ENCODE peak calls at places on chromosomes 2 and 18, in five cellular contexts. J is substantia nigra; I is keratinocyte; X is CD4-positive, alpha-beta memory T cell; V is Panc1. T is an unnamed sample.

GRCh38 chr2:100786297-100786658 is 33.7 kb upstream of the NPAS2 start:
- DNase-seq in X (no peak), I (peak), V (no peak), J (no peak), T (no peak)

GRCh38 chr2:28420717-28421116 is 28.1 kb downstream of the FOSL2 start:
- DNase-seq in J (no peak), X (no peak), V (no peak), I (no peak), T (no peak)

GRCh38 chr2:215793747-215794595 is 219.4 kb downstream of the MREG start:
- DNase-seq in V (peak), I (peak), J (peak), X (no peak), T (no peak)

GRCh38 chr2:148645925-148646559 is 1.5 kb downstream of the EPC2 start:
- DNase-seq in I (no peak), X (peak), V (no peak), J (peak), T (peak)

GRCh38 chr2:1660656-1661650 is 83.4 kb downstream of the PXDN start:
- DNase-seq in V (no peak), J (no peak), X (no peak), I (no peak), T (no peak)

GRCh38 chr2:171180229-171180937 is 19.7 kb upstream of the TLK1 start:
- DNase-seq in X (no peak), V (no peak), J (no peak), I (no peak), T (no peak)

GRCh38 chr2:134445116-134445515 is 191.2 kb downstream of the MGAT5 start:
- DNase-seq in I (no peak), V (no peak), X (no peak), J (no peak), T (no peak)

GRCh38 chr2:241637233-241638062 is at the start of gene ATG4B:
- DNase-seq in V (peak), X (peak), I (no peak), J (peak), T (peak)

GRCh38 chr2:214587442-214587841 is 176.6 kb downstream of the VWC2L start:
- DNase-seq in V (no peak), I (no peak), X (no peak), J (no peak), T (no peak)

GRCh38 chr2:25381502-25381901 is 39.8 kb upstream of the DNMT3A start:
- DNase-seq in V (no peak), I (no peak), J (no peak), X (no peak), T (no peak)

GRCh38 chr2:79855264-79856006 is 342.6 kb downstream of the CTNNA2 start:
- DNase-seq in V (no peak), J (peak), X (no peak), I (no peak), T (no peak)

GRCh38 chr2:239329972-239330572 is 70.7 kb downstream of the HDAC4 start:
- DNase-seq in V (no peak), J (no peak), X (no peak), I (no peak), T (no peak)

GRCh38 chr2:147297820-147298219 is 547.0 kb upstream of the ACVR2A start:
- DNase-seq in V (no peak), X (peak), J (no peak), I (no peak), T (no peak)

GRCh38 chr18:61653823-61654551 is 238.8 kb downstream of the RNF152 start:
- DNase-seq in X (no peak), J (no peak), I (no peak), V (no peak), T (no peak)

GRCh38 chr2:132439703-132440398 is 23.2 kb downstream of the GPR39 start:
- DNase-seq in V (no peak), X (no peak), I (no peak), J (no peak), T (no peak)

GRCh38 chr2:218398437-218399390 is 954 bp upstream of the CTDSP1 start:
- DNase-seq in V (no peak), I (no peak), J (peak), X (peak), T (peak)

GRCh38 chr2:104236491-104236890 is 617.4 kb upstream of the POU3F3 start:
- DNase-seq in J (no peak), X (no peak), V (no peak), I (no peak), T (no peak)

GRCh38 chr2:235807347-235807746 is 313.5 kb downstream of the AGAP1 start:
- DNase-seq in V (no peak), J (peak), I (no peak), X (no peak), T (no peak)

GRCh38 chr2:218065239-218066006 is 3.6 kb upstream of the RUFY4 start:
- DNase-seq in J (no peak), I (no peak), X (no peak), V (no peak), T (no peak)

GRCh38 chr2:14778015-14778414 is 145.5 kb downstream of the LRATD1 start:
- DNase-seq in J (no peak), I (peak), V (no peak), X (no peak), T (no peak)

GRCh38 chr18:5628512-5629255 is 84.9 kb upstream of the EPB41L3 start:
- DNase-seq in J (no peak), X (no peak), I (no peak), V (no peak), T (peak)

GRCh38 chr2:106745468-106745867 is 140.5 kb downstream of the ST6GAL2 start:
- DNase-seq in X (no peak), J (no peak), I (no peak), V (no peak), T (no peak)

GRCh38 chr2:26464390-26465265 is 13.3 kb downstream of the OTOF start:
- DNase-seq in X (no peak), J (no peak), I (no peak), V (no peak), T (no peak)

GRCh38 chr2:26016012-26016742 is 17.7 kb upstream of the RAB10 start:
- DNase-seq in I (no peak), V (no peak), J (no peak), X (no peak), T (no peak)

GRCh38 chr2:99101697-99102096 is 39.8 kb upstream of the C2orf15 start:
- DNase-seq in X (no peak), J (no peak), V (no peak), I (no peak), T (no peak)

GRCh38 chr2:184906709-184907108 is 308.4 kb downstream of the ZNF804A start:
- DNase-seq in J (no peak), V (no peak), I (no peak), X (no peak), T (no peak)

GRCh38 chr2:233487748-233488345 is 78.7 kb downstream of the USP40 start:
- DNase-seq in J (no peak), V (no peak), I (no peak), X (no peak), T (no peak)

GRCh38 chr2:233490831-233491230 is 75.8 kb downstream of the USP40 start:
- DNase-seq in J (no peak), V (no peak), X (no peak), I (no peak), T (no peak)

GRCh38 chr2:233491326-233491725 is 75.3 kb downstream of the USP40 start:
- DNase-seq in X (no peak), J (no peak), I (no peak), V (no peak), T (no peak)

GRCh38 chr2:233489143-233489542 is 77.4 kb downstream of the USP40 start:
- DNase-seq in I (no peak), J (no peak), V (no peak), X (no peak), T (no peak)

GRCh38 chr2:233489666-233490065 is 76.9 kb downstream of the USP40 start:
- DNase-seq in J (peak), X (no peak), V (no peak), I (no peak), T (no peak)
- H3K27ac ChIP-seq in J (peak), X (no peak), V (peak), I (peak), T (no peak)

GRCh38 chr2:65300772-65301711 is 73.4 kb downstream of the ACTR2 start:
- DNase-seq in J (peak), I (no peak), X (peak), V (peak), T (no peak)

GRCh38 chr2:65298089-65298488 is 70.5 kb downstream of the ACTR2 start:
- DNase-seq in X (no peak), I (no peak), V (no peak), J (no peak), T (no peak)

GRCh38 chr2:65299246-65299645 is 71.6 kb downstream of the ACTR2 start:
- DNase-seq in I (no peak), X (no peak), V (peak), J (no peak), T (no peak)

GRCh38 chr2:65297544-65297943 is 69.9 kb downstream of the ACTR2 start:
- DNase-seq in X (no peak), I (no peak), V (no peak), J (no peak), T (no peak)

DNA sequence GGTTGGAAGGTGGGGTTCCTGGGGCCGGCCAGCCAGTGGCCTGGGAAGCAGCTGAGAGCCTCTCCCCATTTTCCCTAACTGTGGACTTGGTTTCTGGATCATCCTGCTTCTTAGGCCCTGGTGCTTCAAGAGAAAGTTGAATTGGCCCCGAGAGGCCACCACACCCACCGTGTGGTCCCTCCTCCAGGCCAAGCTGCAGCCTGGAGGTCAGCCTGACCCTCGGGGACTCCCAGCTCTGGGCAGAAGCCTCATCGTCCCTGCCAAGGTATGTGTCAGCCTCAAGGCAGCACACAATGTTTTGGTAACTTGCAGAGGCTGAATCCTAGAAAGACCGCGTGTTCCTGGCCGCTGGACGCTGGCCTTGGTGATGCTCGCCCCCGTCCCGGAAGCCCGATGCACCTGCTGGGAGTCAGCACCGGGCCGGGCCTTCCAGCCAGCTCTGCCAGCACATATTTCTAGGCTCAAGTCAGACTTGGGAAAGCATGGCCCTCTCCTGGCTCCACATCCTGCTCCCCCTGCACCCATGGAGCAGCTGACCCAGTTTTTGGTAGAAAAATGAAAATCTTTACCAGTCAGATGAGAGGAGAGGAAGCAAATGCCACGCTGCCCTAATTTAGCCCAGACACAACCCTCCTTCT is 72.6 kb downstream of the ACTR2 start:
- DNase-seq in V (no peak), X (no peak), I (no peak), J (peak), T (no peak)
- H3K27ac ChIP-seq in V (no peak), X (no peak), I (no peak), J (no peak), T (peak)

GRCh38 chr2:143686585-143687164 is 557.5 kb downstream of the ARHGAP15 start:
- DNase-seq in V (peak), I (no peak), X (peak), J (no peak), T (no peak)

GRCh38 chr2:143691136-143691535 is 561.9 kb downstream of the ARHGAP15 start:
- DNase-seq in V (no peak), I (no peak), X (no peak), J (no peak), T (no peak)

GRCh38 chr2:143688248-143688647 is 559.0 kb downstream of the ARHGAP15 start:
- DNase-seq in X (no peak), J (no peak), V (no peak), I (no peak), T (no peak)

GRCh38 chr2:143690204-143690603 is 561.0 kb downstream of the ARHGAP15 start:
- DNase-seq in J (no peak), V (no peak), I (no peak), X (no peak), T (no peak)

DNA sequence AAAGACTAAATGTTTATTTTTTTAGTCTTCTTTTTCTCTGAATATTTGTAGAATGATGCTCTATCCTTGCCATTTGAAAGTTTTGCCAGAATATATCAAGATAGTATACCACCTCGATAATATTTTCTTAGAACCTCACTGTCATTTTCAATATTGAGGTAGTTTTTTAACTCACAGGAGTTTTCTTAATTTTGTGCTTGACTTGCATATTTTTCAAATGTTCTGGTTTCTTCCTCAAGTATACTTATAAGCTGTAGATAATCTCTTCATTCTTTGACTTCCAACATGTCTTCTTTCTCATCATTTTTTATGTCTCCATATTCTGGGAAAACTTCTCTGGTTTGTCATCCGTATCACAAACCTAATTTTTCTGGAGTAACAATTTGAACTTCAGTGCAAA is 559.6 kb downstream of the ARHGAP15 start:
- DNase-seq in V (no peak), J (no peak), I (no peak), X (no peak), T (no peak)
- H3K27ac ChIP-seq in V (no peak), J (no peak), I (no peak), X (no peak), T (no peak)

GRCh38 chr2:96913398-96914202 is 43.7 kb upstream of the SEMA4C start:
- DNase-seq in X (peak), J (no peak), V (no peak), I (no peak), T (no peak)
- H3K27ac ChIP-seq in X (peak), J (peak), V (no peak), I (no peak), T (peak)

GRCh38 chr18:9137168-9138066 is 836 bp downstream of the ANKRD12 start:
- DNase-seq in I (no peak), J (peak), V (no peak), X (peak), T (peak)

GRCh38 chr18:9136315-9137141 is at the start of gene ANKRD12:
- DNase-seq in J (peak), V (peak), X (peak), I (peak), T (peak)

GRCh38 chr18:9140381-9140780 is 3.8 kb downstream of the ANKRD12 start:
- DNase-seq in J (no peak), V (no peak), I (no peak), X (no peak), T (no peak)

GRCh38 chr18:9140984-9141383 is 4.4 kb downstream of the ANKRD12 start:
- DNase-seq in J (no peak), I (no peak), V (no peak), X (no peak), T (no peak)

GRCh38 chr18:9139400-9140039 is 2.9 kb downstream of the ANKRD12 start:
- DNase-seq in V (no peak), X (no peak), J (no peak), I (no peak), T (no peak)
- H3K27ac ChIP-seq in V (peak), X (peak), J (no peak), I (peak), T (no peak)

GRCh38 chr2:126660068-126660467 is 4.1 kb downstream of the GYPC start:
- DNase-seq in V (no peak), I (no peak), J (no peak), X (no peak), T (no peak)
- H3K27ac ChIP-seq in V (no peak), I (no peak), J (no peak), X (peak), T (no peak)

GRCh38 chr2:190409616-190410015 is 1.5 kb downstream of the MFSD6 start:
- DNase-seq in V (no peak), J (no peak), X (no peak), I (no peak), T (no peak)
- H3K27ac ChIP-seq in V (no peak), J (peak), X (peak), I (no peak), T (peak)

GRCh38 chr18:74289137-74289536 is 2.6 kb downstream of the CYB5A start:
- DNase-seq in X (no peak), J (no peak), I (no peak), V (no peak), T (no peak)

GRCh38 chr18:74290831-74291770 is 662 bp downstream of the CYB5A start:
- DNase-seq in I (no peak), V (no peak), X (peak), J (no peak), T (peak)

GRCh38 chr18:74288041-74288440 is 3.7 kb downstream of the CYB5A start:
- DNase-seq in J (no peak), V (no peak), I (no peak), X (no peak), T (no peak)

GRCh38 chr18:74289946-74290478 is 1.8 kb downstream of the CYB5A start:
- DNase-seq in V (no peak), I (no peak), J (no peak), X (no peak), T (no peak)

GRCh38 chr18:74288730-74289129 is 3.0 kb downstream of the CYB5A start:
- DNase-seq in I (no peak), V (no peak), X (no peak), J (no peak), T (no peak)
- H3K27ac ChIP-seq in I (no peak), V (no peak), X (no peak), J (no peak), T (no peak)